ENCODE peak calls at places on chromosomes 5 and 9, in five cellular contexts. Z, P, F, N and Y are unnamed samples.
A peak's percentile ranks its signal among the peaks of the same experiment; 100 is the strongest.

GRCh38 chr5:150068961-150069618 is 17.3 kb downstream of the CSF1R start:
- DNase-seq in F (no peak), P (no peak), Z (no peak), N (no peak), Y (no peak)

GRCh38 chr5:63263409-63263808 is 684.8 kb downstream of the LRRC70 start:
- DNase-seq in N (no peak), F (no peak), P (no peak), Z (no peak), Y (no peak)

GRCh38 chr5:147559725-147560124 is 49.9 kb upstream of the DPYSL3 start:
- DNase-seq in N (no peak), P (no peak), F (no peak), Z (no peak), Y (no peak)

GRCh38 chr5:130868186-130868821 is 296.8 kb downstream of the HINT1 start:
- DNase-seq in F (no peak), Z (no peak), N (no peak), P (no peak), Y (no peak)

GRCh38 chr5:157389103-157389502 is 70.9 kb upstream of the NIPAL4 start:
- DNase-seq in N (no peak), F (no peak), Z (no peak), P (no peak), Y (no peak)

GRCh38 chr9:84772511-84772910 is 103.0 kb downstream of the NTRK2 start:
- DNase-seq in Z (no peak), F (no peak), P (no peak), N (no peak), Y (no peak)

GRCh38 chr9:73264636-73265035 is 113.0 kb downstream of the ANXA1 start:
- DNase-seq in P (no peak), F (no peak), N (no peak), Z (no peak), Y (no peak)

GRCh38 chr5:154857091-154857533 is 1.3 kb upstream of the CNOT8 start:
- DNase-seq in F (no peak), P (no peak), Z (no peak), N (no peak), Y (no peak)

GRCh38 chr5:10530601-10531320 is 33.1 kb upstream of the ANKRD33B start:
- DNase-seq in Z (no peak), N (no peak), P (no peak), F (no peak), Y (no peak)

GRCh38 chr9:86246752-86247161 is 12.7 kb downstream of the C9orf153 start:
- DNase-seq in F (peak; percentile 61), N (no peak), P (peak; percentile 80), Z (peak; percentile 19), Y (no peak)

GRCh38 chr9:24616858-24617257 is 71.2 kb upstream of the IZUMO3 start:
- DNase-seq in Z (no peak), F (no peak), P (no peak), N (no peak), Y (no peak)

GRCh38 chr5:108763222-108763864 is 15.6 kb downstream of the FER start:
- DNase-seq in Z (no peak), P (no peak), F (no peak), N (no peak), Y (no peak)

GRCh38 chr9:35930990-35931389 is 21.7 kb downstream of the SPAAR start:
- DNase-seq in N (no peak), Z (no peak), F (no peak), P (no peak), Y (no peak)

GRCh38 chr5:149210229-149210628 is 61.4 kb upstream of the AFAP1L1 start:
- DNase-seq in P (no peak), N (no peak), Z (no peak), F (peak; percentile 44), Y (no peak)

GRCh38 chr9:70609542-70610286 is 195.3 kb upstream of the KLF9 start:
- DNase-seq in P (no peak), N (no peak), Z (no peak), F (no peak), Y (no peak)

GRCh38 chr9:91156451-91157234 is 205.1 kb downstream of the AUH start:
- DNase-seq in P (no peak), F (no peak), N (no peak), Z (no peak), Y (no peak)

GRCh38 chr5:158845941-158846340 is 253.8 kb downstream of the EBF1 start:
- DNase-seq in P (no peak), F (no peak), N (no peak), Z (no peak), Y (no peak)

GRCh38 chr9:91419222-91420191 is 4.1 kb downstream of the NFIL3 start:
- DNase-seq in P (no peak), Z (no peak), N (no peak), F (peak; percentile 92), Y (no peak)

GRCh38 chr5:142758062-142758802 is 11.9 kb upstream of the ARHGAP26 start:
- DNase-seq in N (no peak), P (no peak), F (no peak), Z (no peak), Y (no peak)

GRCh38 chr5:128100860-128101557 is 17.4 kb downstream of the SLC12A2 start:
- DNase-seq in F (no peak), N (no peak), Z (no peak), P (no peak), Y (no peak)

GRCh38 chr9:95552241-95552640 is 35.5 kb upstream of the PTCH1 start:
- DNase-seq in P (no peak), N (peak; percentile 56), Z (no peak), F (no peak), Y (no peak)

GRCh38 chr5:1400936-1401335 is 44.3 kb downstream of the SLC6A3 start:
- DNase-seq in F (no peak), N (no peak), P (no peak), Z (no peak), Y (no peak)

GRCh38 chr5:16675747-16676255 is 59.0 kb upstream of the RETREG1 start:
- DNase-seq in P (no peak), Z (peak; percentile 16), F (no peak), N (no peak), Y (no peak)

GRCh38 chr9:134026561-134026960 is 1.3 kb downstream of the BRD3OS start:
- DNase-seq in P (no peak), F (no peak), N (no peak), Z (no peak), Y (no peak)

GRCh38 chr5:102818345-102818744 is 63.2 kb downstream of the PAM start:
- DNase-seq in N (no peak), P (no peak), F (no peak), Z (no peak), Y (no peak)

GRCh38 chr5:73447234-73448071 is 1.1 kb downstream of the FOXD1 start:
- DNase-seq in Z (peak; percentile 20), P (no peak), N (peak; percentile 78), F (no peak), Y (no peak)

GRCh38 chr9:29150606-29151005 is 1577.3 kb upstream of the C9orf72 start:
- DNase-seq in P (no peak), Z (no peak), F (no peak), N (no peak), Y (no peak)

GRCh38 chr9:125476645-125477044 is 215.0 kb downstream of the GAPVD1 start:
- DNase-seq in F (peak; percentile 27), P (no peak), Z (no peak), N (no peak), Y (no peak)

GRCh38 chr5:137629646-137630045 is 106.2 kb downstream of the KLHL3 start:
- DNase-seq in Z (peak; percentile 72), F (peak; percentile 41), N (peak; percentile 58), P (peak; percentile 8), Y (peak; percentile 20)

GRCh38 chr9:133855802-133856592 is 117.8 kb upstream of the SARDH start:
- DNase-seq in P (no peak), N (no peak), F (peak; percentile 44), Z (no peak), Y (no peak)

GRCh38 chr5:172048539-172049101 is 42.2 kb upstream of the FBXW11 start:
- DNase-seq in Z (no peak), F (no peak), N (no peak), P (no peak), Y (no peak)
- TF ChIP-seq SUZ12 in Z (no peak), F (no peak), N (no peak), P (no peak), Y (no peak)

DNA sequence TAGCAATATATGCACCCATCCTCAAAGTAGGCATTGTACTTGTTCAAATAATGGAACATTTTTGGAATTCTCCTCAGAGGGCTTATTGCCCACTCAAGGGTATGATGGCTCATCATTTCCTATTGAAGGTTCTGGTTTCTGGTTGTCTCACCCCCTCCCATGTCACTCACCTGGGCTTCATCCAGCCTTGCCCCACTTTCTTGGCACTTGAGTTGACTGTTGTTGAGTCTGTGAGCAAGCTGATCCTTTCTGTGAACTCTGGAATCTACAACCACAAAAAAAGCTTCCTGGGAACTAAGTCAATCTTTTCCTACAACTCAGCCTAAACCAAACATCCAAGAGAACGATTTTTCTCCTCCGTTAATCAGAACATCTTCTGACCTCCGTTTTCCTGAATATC is 73.9 kb upstream of the ANKH start:
- DNase-seq in N (no peak), Z (no peak), P (no peak), F (no peak), Y (no peak)
- TF ChIP-seq SUZ12 in N (no peak), Z (no peak), P (no peak), F (no peak), Y (no peak)

GRCh38 chr5:7728076-7728475 is 122.9 kb downstream of the CFAP90 start:
- DNase-seq in Z (no peak), P (no peak), N (no peak), F (no peak), Y (no peak)
- TF ChIP-seq SUZ12 in Z (no peak), P (no peak), N (no peak), F (no peak), Y (no peak)

DNA sequence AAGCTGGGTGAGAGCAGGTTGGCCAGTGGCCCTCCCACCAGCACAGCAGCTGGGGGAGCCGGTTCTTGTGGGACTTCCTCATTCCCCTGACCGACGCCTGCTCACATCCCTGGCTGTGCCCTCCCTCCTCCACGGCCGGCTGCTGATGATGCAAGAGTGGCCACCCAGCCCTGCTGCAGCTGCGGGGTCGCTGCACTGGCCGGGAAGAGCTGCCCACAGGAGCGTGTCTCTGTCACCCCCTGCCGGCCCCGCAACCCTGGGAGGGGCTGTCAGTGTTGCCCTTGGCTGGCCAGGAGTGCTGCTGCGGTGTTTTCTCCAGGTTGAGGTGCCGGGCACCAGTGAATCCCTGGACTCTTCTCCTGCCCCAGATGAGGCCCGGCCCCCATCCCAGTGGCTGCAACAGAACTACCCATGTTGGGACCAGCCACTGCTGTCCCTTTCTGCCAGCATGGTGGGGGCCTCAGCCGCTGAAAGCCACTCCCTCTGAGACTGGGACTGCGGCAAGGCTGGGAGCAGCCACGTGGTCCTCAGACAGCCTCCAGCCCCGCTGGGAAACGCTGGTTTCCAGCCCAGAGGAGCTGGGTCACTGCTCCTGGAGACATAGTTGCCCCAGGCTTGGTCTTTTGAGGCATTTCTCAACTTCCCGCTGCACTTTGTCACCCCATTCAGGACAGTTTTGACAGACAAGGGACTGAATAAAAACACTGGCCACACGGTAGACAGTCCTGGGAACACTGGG is 739 bp downstream of the CARD9 start:
- DNase-seq in F (peak; percentile 74), P (no peak), N (no peak), Z (no peak), Y (no peak)
- TF ChIP-seq SUZ12 in F (no peak), P (no peak), N (no peak), Z (no peak), Y (no peak)

GRCh38 chr9:26856413-26857032 is 36.1 kb downstream of the CAAP1 start:
- DNase-seq in P (peak; percentile 45), F (peak; percentile 49), Z (peak; percentile 56), N (no peak), Y (peak; percentile 62)
- TF ChIP-seq SUZ12 in P (no peak), F (no peak), Z (no peak), N (no peak), Y (no peak)

GRCh38 chr9:131019387-131020239 is 10.6 kb downstream of the LAMC3 start:
- DNase-seq in F (no peak), N (no peak), P (no peak), Z (no peak), Y (no peak)
- TF ChIP-seq SUZ12 in F (no peak), N (no peak), P (no peak), Z (no peak), Y (no peak)

GRCh38 chr9:2055203-2055658 is 40.1 kb downstream of the SMARCA2 start:
- DNase-seq in Z (no peak), P (peak; percentile 77), F (no peak), N (no peak), Y (no peak)
- TF ChIP-seq SUZ12 in Z (no peak), P (no peak), F (no peak), N (no peak), Y (no peak)